ENCODE peak calls at places on chromosome 15, in six cellular contexts. Q is fibroblast of mammary gland, Z is stomach, H is choroid plexus epithelial cell, S is epithelial cell of esophagus, G is tibial nerve. O is an unnamed sample.

GRCh38 chr15:28079313-28079969 is 19.7 kb downstream of the OCA2 start:
- DNase-seq in Q (no peak), Z (no peak), H (no peak), S (no peak), G (no peak), O (no peak)

GRCh38 chr15:66508293-66508883 is 3.3 kb downstream of the ZWILCH start:
- DNase-seq in Q (no peak), Z (no peak), H (no peak), S (no peak), G (no peak), O (no peak)

GRCh38 chr15:70383856-70384255 is 286.1 kb upstream of the TLE3 start:
- DNase-seq in Q (no peak), Z (no peak), H (no peak), S (no peak), G (no peak), O (no peak)

GRCh38 chr15:67085818-67086649 is 20.6 kb downstream of the SMAD3 start:
- DNase-seq in Q (peak), Z (no peak), H (peak), S (peak), G (no peak), O (no peak)

GRCh38 chr15:29522373-29523276 is 253.0 kb upstream of the NSMCE3 start:
- DNase-seq in Q (no peak), Z (no peak), H (no peak), S (peak), G (no peak), O (no peak)

GRCh38 chr15:97502038-97502437 is 458.5 kb upstream of the ARRDC4 start:
- DNase-seq in Q (peak), Z (no peak), H (peak), S (peak), G (no peak), O (no peak)

GRCh38 chr15:44149224-44149623 is 45.8 kb downstream of the FRMD5 start:
- DNase-seq in Q (no peak), Z (no peak), H (no peak), S (no peak), G (no peak), O (no peak)

GRCh38 chr15:42011074-42011473 is 9.8 kb downstream of the PLA2G4E start:
- DNase-seq in Q (no peak), Z (no peak), H (no peak), S (peak), G (no peak), O (no peak)

GRCh38 chr15:101127503-101128076 is 124.3 kb downstream of the CHSY1 start:
- DNase-seq in Q (peak), Z (peak), H (peak), S (peak), G (peak), O (peak)

GRCh38 chr15:35281515-35281914 is 196.4 kb upstream of the NANOGP8 start:
- DNase-seq in Q (peak), Z (no peak), H (peak), S (peak), G (no peak), O (no peak)

GRCh38 chr15:95470997-95471692 is 859.4 kb upstream of the NR2F2 start:
- DNase-seq in Q (peak), Z (no peak), H (peak), S (no peak), G (no peak), O (no peak)

GRCh38 chr15:88491158-88491557 is 23.6 kb downstream of the MRPS11 start:
- DNase-seq in Q (no peak), Z (no peak), H (no peak), S (peak), G (no peak), O (no peak)

GRCh38 chr15:101442272-101442671 is 47.2 kb downstream of the PCSK6 start:
- DNase-seq in Q (no peak), Z (peak), H (no peak), S (no peak), G (no peak), O (peak)

DNA sequence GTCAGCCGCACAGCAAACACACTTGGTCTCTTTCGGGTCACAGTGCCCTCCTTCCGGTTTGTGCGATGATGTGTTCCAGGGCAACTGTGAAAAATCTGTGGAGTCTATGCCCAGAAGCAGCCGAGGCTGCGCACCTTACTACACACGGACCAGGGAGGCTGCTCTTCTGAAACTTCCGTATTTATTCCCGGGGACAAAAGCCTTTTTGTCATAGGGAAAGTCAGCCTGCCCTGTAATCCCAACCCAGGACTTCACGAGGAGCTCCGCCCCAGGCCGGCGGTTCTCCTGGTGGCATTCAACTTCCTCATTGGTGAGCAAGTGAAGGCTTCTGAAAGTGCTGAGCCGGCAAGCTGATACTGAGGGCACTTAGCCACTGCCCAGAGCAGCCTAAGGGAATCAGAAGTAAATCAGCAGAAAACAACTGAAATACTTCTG is 126.5 kb downstream of the FMN1 start:
- DNase-seq in Q (peak), Z (peak), H (peak), S (peak), G (peak), O (no peak)
- H3K4me3 ChIP-seq in Q (no peak), Z (peak), H (peak), S (peak), G (no peak), O (no peak)

GRCh38 chr15:51281368-51281967 is 56.9 kb downstream of the CYP19A1 start:
- DNase-seq in Q (peak), Z (peak), H (peak), S (peak), G (peak), O (peak)
- TF ChIP-seq CTCF in Q (peak), Z (peak), H (peak), S (peak), G (peak), O (peak)

GRCh38 chr15:98740295-98740694 is 92.0 kb downstream of the IGF1R start:
- DNase-seq in Q (no peak), Z (no peak), H (no peak), S (no peak), G (no peak), O (no peak)
- H3K4me3 ChIP-seq in Q (no peak), Z (no peak), H (no peak), S (no peak), G (no peak), O (no peak)

DNA sequence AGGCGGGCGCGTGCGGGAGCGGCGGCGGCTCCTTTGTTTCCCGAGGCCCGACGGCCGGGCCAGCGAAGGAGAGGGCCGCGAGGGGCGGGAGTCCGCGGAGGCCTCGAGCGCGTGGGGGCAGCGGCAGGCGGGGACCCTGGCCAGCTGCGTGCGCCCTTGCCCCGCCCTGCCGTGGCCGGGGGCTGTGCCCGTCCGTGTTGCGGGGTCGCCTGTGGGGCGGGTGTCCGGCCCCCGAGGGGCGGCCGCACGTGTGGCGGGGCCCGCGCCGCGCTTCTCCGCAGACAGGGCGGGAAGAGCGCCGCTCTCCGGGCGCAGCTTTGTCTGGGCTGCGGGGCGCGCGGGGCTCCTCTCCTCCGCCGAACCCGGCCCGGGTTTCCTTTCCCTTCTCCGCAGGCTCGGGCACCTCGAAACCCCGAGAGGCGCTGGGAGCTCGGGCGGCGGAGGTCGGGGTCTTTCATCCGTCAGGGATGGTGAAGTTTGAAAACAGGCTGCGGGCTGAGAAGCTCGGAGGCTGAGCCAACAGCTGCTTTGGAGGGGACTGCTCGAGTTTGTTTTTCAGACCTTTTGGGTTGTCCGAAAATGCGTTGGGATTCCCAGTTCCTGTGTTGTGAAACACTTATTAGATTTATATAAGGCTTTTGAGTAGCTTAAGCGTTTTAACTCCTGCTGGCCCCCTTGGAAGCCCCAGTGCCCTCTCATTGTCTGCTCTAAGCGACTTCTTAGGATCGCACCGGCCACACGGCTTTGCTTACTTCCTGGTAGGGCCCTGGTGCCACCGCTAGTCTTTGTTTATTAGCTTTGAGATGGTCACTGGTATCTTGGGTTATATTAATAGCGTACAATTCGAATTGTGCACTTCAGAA is 817 bp downstream of the USP3 start:
- DNase-seq in Q (peak), Z (peak), H (peak), S (peak), G (no peak), O (no peak)
- TF ChIP-seq CTCF in Q (peak), Z (no peak), H (peak), S (peak), G (peak), O (no peak)

GRCh38 chr15:49309889-49310288 is 113.2 kb upstream of the FGF7 start:
- DNase-seq in Q (no peak), Z (no peak), H (peak), S (no peak), G (no peak), O (no peak)

GRCh38 chr15:49314729-49315128 is 108.3 kb upstream of the FGF7 start:
- DNase-seq in Q (no peak), Z (no peak), H (no peak), S (no peak), G (no peak), O (no peak)

GRCh38 chr15:49320337-49320736 is 102.7 kb upstream of the FGF7 start:
- DNase-seq in Q (no peak), Z (no peak), H (no peak), S (no peak), G (no peak), O (no peak)

GRCh38 chr15:49313650-49314049 is 109.4 kb upstream of the FGF7 start:
- DNase-seq in Q (peak), Z (no peak), H (peak), S (peak), G (no peak), O (no peak)

DNA sequence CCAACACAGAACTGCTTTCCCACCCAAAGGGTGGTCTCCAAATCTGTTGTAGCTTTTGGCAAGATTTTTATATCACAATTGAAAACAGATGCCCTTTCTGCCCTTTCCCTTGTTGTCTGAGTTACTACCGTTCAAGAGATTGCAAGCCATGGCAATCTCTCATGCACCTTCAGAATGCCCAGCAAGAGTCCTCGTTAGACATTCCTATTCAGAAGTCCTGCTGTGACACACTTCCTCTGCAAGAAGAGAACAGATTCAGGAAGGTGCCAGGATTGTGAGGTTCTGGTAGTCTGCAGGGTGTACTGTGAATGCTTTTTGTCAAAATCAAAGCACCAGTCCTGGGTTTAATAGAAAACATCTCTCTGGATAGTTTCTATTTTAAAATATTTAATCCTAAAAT is 107.5 kb upstream of the FGF7 start:
- DNase-seq in Q (no peak), Z (no peak), H (peak), S (no peak), G (no peak), O (no peak)
- H3K4me3 ChIP-seq in Q (no peak), Z (no peak), H (no peak), S (no peak), G (no peak), O (no peak)

DNA sequence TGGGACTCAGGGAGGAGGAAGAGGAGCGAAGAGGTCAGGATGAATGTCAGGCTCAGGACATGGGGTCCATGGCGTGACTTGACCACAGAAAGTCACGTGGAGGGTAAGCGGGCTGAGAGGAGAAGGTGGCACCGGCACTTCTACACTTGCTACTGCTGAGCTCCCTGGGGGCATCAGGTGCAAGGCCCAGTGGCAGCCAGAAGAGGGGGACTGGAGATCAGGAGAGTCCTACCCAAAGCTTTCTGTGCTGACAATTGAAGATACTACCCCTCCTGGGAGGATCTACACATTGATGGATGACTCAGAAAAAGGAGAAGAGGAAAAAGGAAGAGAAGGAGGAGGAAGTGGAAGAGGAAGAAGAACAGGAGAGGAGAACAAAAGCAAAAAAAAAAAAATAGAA is 41.3 kb downstream of the MYO5C start:
- DNase-seq in Q (peak), Z (no peak), H (no peak), S (no peak), G (no peak), O (no peak)
- TF ChIP-seq CTCF in Q (no peak), Z (no peak), H (peak), S (no peak), G (no peak), O (no peak)

GRCh38 chr15:69131362-69132215 is 28.8 kb upstream of the GLCE start:
- DNase-seq in Q (no peak), Z (no peak), H (no peak), S (no peak), G (no peak), O (no peak)

GRCh38 chr15:69133862-69134519 is 26.4 kb upstream of the GLCE start:
- DNase-seq in Q (no peak), Z (no peak), H (no peak), S (no peak), G (no peak), O (no peak)

GRCh38 chr15:69134841-69135240 is 25.6 kb upstream of the GLCE start:
- DNase-seq in Q (no peak), Z (no peak), H (no peak), S (no peak), G (no peak), O (no peak)

GRCh38 chr15:69132935-69133861 is 27.2 kb upstream of the GLCE start:
- DNase-seq in Q (no peak), Z (no peak), H (no peak), S (peak), G (no peak), O (no peak)

DNA sequence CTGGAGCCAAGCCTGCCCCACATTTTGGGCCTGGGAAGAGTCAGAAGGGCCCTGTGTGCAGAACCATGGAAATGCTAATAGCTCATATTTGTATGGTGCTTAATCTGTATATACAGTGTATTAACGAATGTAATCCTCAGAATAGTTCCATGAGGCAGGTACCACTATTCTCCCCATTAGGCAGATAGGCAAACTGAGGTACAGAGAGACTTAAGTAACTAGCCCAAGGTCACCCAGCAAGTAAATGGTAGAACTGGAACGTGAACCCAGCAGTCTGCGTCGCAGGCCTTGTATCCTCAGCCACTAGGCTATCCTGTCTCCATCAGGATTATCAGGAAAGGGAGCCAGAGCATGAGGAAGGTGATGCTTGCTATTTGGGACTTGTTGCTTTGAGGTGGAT is 28.0 kb upstream of the GLCE start:
- DNase-seq in Q (no peak), Z (no peak), H (no peak), S (no peak), G (no peak), O (no peak)
- H3K4me3 ChIP-seq in Q (no peak), Z (no peak), H (no peak), S (no peak), G (no peak), O (no peak)

GRCh38 chr15:31975446-31976229 is 54.7 kb upstream of the CHRNA7 start:
- DNase-seq in Q (no peak), Z (no peak), H (peak), S (no peak), G (no peak), O (no peak)
- TF ChIP-seq CTCF in Q (no peak), Z (no peak), H (no peak), S (peak), G (no peak), O (no peak)

GRCh38 chr15:71547066-71547465 is 263.3 kb upstream of the NR2E3 start:
- DNase-seq in Q (no peak), Z (peak), H (peak), S (no peak), G (peak), O (no peak)
- H3K4me3 ChIP-seq in Q (no peak), Z (peak), H (no peak), S (no peak), G (no peak), O (peak)

GRCh38 chr15:45743309-45744041 is 108.6 kb downstream of the SQOR start:
- DNase-seq in Q (no peak), Z (no peak), H (no peak), S (no peak), G (no peak), O (no peak)
- TF ChIP-seq CTCF in Q (no peak), Z (no peak), H (no peak), S (no peak), G (no peak), O (no peak)

O was measured in right atrium auricular region.